ENCODE peak calls at places on chromosomes 2 and 18, in seven cellular contexts. One of them, this sample, is unnamed.

GRCh38 chr2:121828281-121828731 is 72.9 kb downstream of the TSN start:
- DNase-seq in A673: no peak
- DNase-seq in HCT116: no peak
- DNase-seq in lower lobe of right lung: no peak
- DNase-seq in NCI-H2171 treated with DMSO at 0.1 percent for 48 hours: no peak
- DNase-seq in GM03348: no peak
- DNase-seq in A549: no peak
- DNase-seq in this sample: no peak

GRCh38 chr2:220228310-220229006 is 601.0 kb downstream of the SLC4A3 start:
- DNase-seq in GM03348: peak
- DNase-seq in NCI-H2171 treated with DMSO at 0.1 percent for 48 hours: no peak
- DNase-seq in HCT116: peak
- DNase-seq in A673: no peak
- DNase-seq in lower lobe of right lung: no peak
- DNase-seq in A549: peak
- DNase-seq in this sample: no peak

GRCh38 chr2:157890960-157891629 is 15.0 kb upstream of the ACVR1 start:
- DNase-seq in lower lobe of right lung: no peak
- DNase-seq in NCI-H2171 treated with DMSO at 0.1 percent for 48 hours: peak
- DNase-seq in A673: peak
- DNase-seq in GM03348: no peak
- DNase-seq in A549: no peak
- DNase-seq in HCT116: no peak
- DNase-seq in this sample: no peak

GRCh38 chr2:59909147-59909546 is 644.3 kb downstream of the BCL11A start:
- DNase-seq in lower lobe of right lung: no peak
- DNase-seq in GM03348: no peak
- DNase-seq in HCT116: no peak
- DNase-seq in A673: no peak
- DNase-seq in NCI-H2171 treated with DMSO at 0.1 percent for 48 hours: no peak
- DNase-seq in A549: no peak
- DNase-seq in this sample: no peak

GRCh38 chr2:179946810-179947485 is 60.1 kb downstream of the CWC22 start:
- DNase-seq in A673: no peak
- DNase-seq in A549: no peak
- DNase-seq in GM03348: no peak
- DNase-seq in HCT116: no peak
- DNase-seq in NCI-H2171 treated with DMSO at 0.1 percent for 48 hours: peak
- DNase-seq in lower lobe of right lung: no peak
- DNase-seq in this sample: no peak

GRCh38 chr2:11677146-11678055 is 7.4 kb upstream of the NTSR2 start:
- DNase-seq in HCT116: no peak
- DNase-seq in GM03348: no peak
- DNase-seq in lower lobe of right lung: no peak
- DNase-seq in A673: no peak
- DNase-seq in NCI-H2171 treated with DMSO at 0.1 percent for 48 hours: no peak
- DNase-seq in A549: no peak
- DNase-seq in this sample: peak

GRCh38 chr2:52336951-52337350 is 1305.0 kb upstream of the NRXN1 start:
- DNase-seq in HCT116: no peak
- DNase-seq in A549: no peak
- DNase-seq in lower lobe of right lung: no peak
- DNase-seq in A673: no peak
- DNase-seq in GM03348: no peak
- DNase-seq in NCI-H2171 treated with DMSO at 0.1 percent for 48 hours: no peak
- DNase-seq in this sample: no peak

GRCh38 chr2:51165534-51166260 is 133.8 kb upstream of the NRXN1 start:
- DNase-seq in lower lobe of right lung: no peak
- DNase-seq in HCT116: no peak
- DNase-seq in GM03348: no peak
- DNase-seq in NCI-H2171 treated with DMSO at 0.1 percent for 48 hours: no peak
- DNase-seq in A673: no peak
- DNase-seq in A549: no peak
- DNase-seq in this sample: no peak

GRCh38 chr2:176650811-176651559 is 381.7 kb downstream of the MTX2 start:
- DNase-seq in NCI-H2171 treated with DMSO at 0.1 percent for 48 hours: no peak
- DNase-seq in GM03348: no peak
- DNase-seq in A549: no peak
- DNase-seq in A673: no peak
- DNase-seq in lower lobe of right lung: no peak
- DNase-seq in HCT116: no peak
- DNase-seq in this sample: no peak

GRCh38 chr2:9805435-9806297 is 37.6 kb upstream of the TAF1B start:
- DNase-seq in A549: no peak
- DNase-seq in HCT116: no peak
- DNase-seq in NCI-H2171 treated with DMSO at 0.1 percent for 48 hours: peak
- DNase-seq in lower lobe of right lung: no peak
- DNase-seq in A673: no peak
- DNase-seq in GM03348: no peak
- DNase-seq in this sample: no peak

GRCh38 chr18:3189884-3190283 is 29.9 kb downstream of the MYOM1 start:
- DNase-seq in NCI-H2171 treated with DMSO at 0.1 percent for 48 hours: no peak
- DNase-seq in A673: no peak
- DNase-seq in A549: no peak
- DNase-seq in lower lobe of right lung: no peak
- DNase-seq in GM03348: no peak
- DNase-seq in HCT116: no peak
- DNase-seq in this sample: no peak

GRCh38 chr18:23844991-23845680 is 155.9 kb downstream of the LAMA3 start:
- DNase-seq in GM03348: peak
- DNase-seq in A673: no peak
- DNase-seq in HCT116: no peak
- DNase-seq in A549: no peak
- DNase-seq in lower lobe of right lung: no peak
- DNase-seq in NCI-H2171 treated with DMSO at 0.1 percent for 48 hours: no peak
- DNase-seq in this sample: no peak

GRCh38 chr2:86518498-86518897 is 44.7 kb downstream of the CHMP3 start:
- DNase-seq in A549: no peak
- DNase-seq in GM03348: peak
- DNase-seq in HCT116: no peak
- DNase-seq in lower lobe of right lung: no peak
- DNase-seq in NCI-H2171 treated with DMSO at 0.1 percent for 48 hours: no peak
- DNase-seq in A673: peak
- DNase-seq in this sample: no peak

GRCh38 chr2:63054812-63055509 is 4.3 kb downstream of the OTX1 start:
- DNase-seq in GM03348: no peak
- DNase-seq in lower lobe of right lung: no peak
- DNase-seq in HCT116: no peak
- DNase-seq in A549: no peak
- DNase-seq in NCI-H2171 treated with DMSO at 0.1 percent for 48 hours: no peak
- DNase-seq in A673: no peak
- DNase-seq in this sample: no peak

GRCh38 chr2:44932079-44932478 is 9.4 kb upstream of the SIX3 start:
- DNase-seq in HCT116: no peak
- DNase-seq in lower lobe of right lung: no peak
- DNase-seq in A673: no peak
- DNase-seq in NCI-H2171 treated with DMSO at 0.1 percent for 48 hours: no peak
- DNase-seq in A549: no peak
- DNase-seq in GM03348: no peak
- DNase-seq in this sample: no peak

GRCh38 chr2:190506666-190507065 is 27.9 kb downstream of the NEMP2 start:
- DNase-seq in HCT116: no peak
- DNase-seq in A549: no peak
- DNase-seq in A673: no peak
- DNase-seq in NCI-H2171 treated with DMSO at 0.1 percent for 48 hours: no peak
- DNase-seq in GM03348: no peak
- DNase-seq in lower lobe of right lung: no peak
- DNase-seq in this sample: no peak

GRCh38 chr18:29434650-29435049 is 1257.7 kb upstream of the CDH2 start:
- DNase-seq in A673: peak
- DNase-seq in NCI-H2171 treated with DMSO at 0.1 percent for 48 hours: no peak
- DNase-seq in HCT116: no peak
- DNase-seq in lower lobe of right lung: no peak
- DNase-seq in GM03348: peak
- DNase-seq in A549: no peak
- DNase-seq in this sample: no peak

GRCh38 chr18:79496978-79497637 is 101.4 kb downstream of the NFATC1 start:
- DNase-seq in NCI-H2171 treated with DMSO at 0.1 percent for 48 hours: peak
- DNase-seq in GM03348: peak
- DNase-seq in A673: peak
- DNase-seq in HCT116: no peak
- DNase-seq in A549: no peak
- DNase-seq in lower lobe of right lung: peak
- DNase-seq in this sample: peak

GRCh38 chr2:128625966-128626757 is 307.5 kb upstream of the HS6ST1 start:
- DNase-seq in A549: no peak
- DNase-seq in lower lobe of right lung: peak
- DNase-seq in NCI-H2171 treated with DMSO at 0.1 percent for 48 hours: peak
- DNase-seq in HCT116: no peak
- DNase-seq in A673: no peak
- DNase-seq in GM03348: no peak
- DNase-seq in this sample: no peak

This sample was measured in heart left ventricle.